ENCODE peak calls at places on chromosomes 6 and 20, in four cellular contexts. I is RPMI8226; G is activated CD8-positive, alpha-beta T cell treated with anti-CD3 and anti-CD28 coated beads, Interleukin-2, amount 10 ng/mL, durations not matched to agents 7 days and 5 days; Y is neural crest cell. X is an unnamed sample.

GRCh38 chr20:61387204-61387958 is 135.3 kb downstream of the CDH4 start:
- DNase-seq in I (peak; percentile 67), G (no peak), Y (peak; percentile 39), X (peak; percentile 28)

GRCh38 chr6:42017021-42017643 is 33.2 kb upstream of the TAF8 start:
- DNase-seq in I (no peak), G (peak; percentile 62), Y (no peak), X (no peak)

GRCh38 chr20:37880726-37881591 is 22.0 kb upstream of the VSTM2L start:
- DNase-seq in I (no peak), G (no peak), Y (no peak), X (no peak)

GRCh38 chr6:103122766-103123601 is 1729.5 kb downstream of the GRIK2 start:
- DNase-seq in I (peak; percentile 50), G (peak; percentile 24), Y (peak; percentile 76), X (peak; percentile 65)

GRCh38 chr6:133609404-133610270 is 279.3 kb upstream of the TCF21 start:
- DNase-seq in I (no peak), G (no peak), Y (no peak), X (no peak)

GRCh38 chr6:14384175-14384949 is 266.8 kb downstream of the CD83 start:
- DNase-seq in I (no peak), G (no peak), Y (no peak), X (no peak)

GRCh38 chr6:164693934-164694333 is 615.5 kb downstream of the C6orf118 start:
- DNase-seq in I (no peak), G (no peak), Y (no peak), X (no peak)

GRCh38 chr6:121531658-121532167 is 96.3 kb downstream of the GJA1 start:
- DNase-seq in I (no peak), G (no peak), Y (no peak), X (no peak)

GRCh38 chr6:52598123-52598823 is 21.4 kb upstream of the TRAM2 start:
- DNase-seq in I (peak; percentile 73), G (peak; percentile 50), Y (peak; percentile 76), X (peak; percentile 27)

GRCh38 chr6:15250440-15251168 is 4.7 kb downstream of the JARID2 start:
- DNase-seq in I (no peak), G (no peak), Y (no peak), X (no peak)

GRCh38 chr6:153027480-153027879 is 25.0 kb upstream of the MTRF1L start:
- DNase-seq in I (no peak), G (no peak), Y (no peak), X (no peak)

GRCh38 chr6:130426078-130426726 is 60.4 kb downstream of the TMEM200A start:
- DNase-seq in I (no peak), G (no peak), Y (no peak), X (no peak)

GRCh38 chr20:38167851-38168760 is 3.0 kb upstream of the TGM2 start:
- DNase-seq in I (no peak), G (no peak), Y (no peak), X (peak; percentile 39)

GRCh38 chr20:43700627-43701026 is 26.2 kb downstream of the GTSF1L start:
- DNase-seq in I (no peak), G (no peak), Y (no peak), X (no peak)

GRCh38 chr6:127058936-127059335 is 59.5 kb upstream of the RSPO3 start:
- DNase-seq in I (no peak), G (no peak), Y (no peak), X (no peak)

GRCh38 chr6:166611631-166612030 is 15.4 kb downstream of the RPS6KA2 start:
- DNase-seq in I (no peak), G (no peak), Y (no peak), X (no peak)

GRCh38 chr6:160950507-160950906 is 41.1 kb upstream of the MAP3K4 start:
- DNase-seq in I (no peak), G (no peak), Y (no peak), X (no peak)

GRCh38 chr20:37922016-37922415 is 19.1 kb downstream of the VSTM2L start:
- DNase-seq in I (no peak), G (no peak), Y (no peak), X (no peak)

GRCh38 chr20:58900292-58900931 is 47.9 kb downstream of the GNAS start:
- DNase-seq in I (no peak), G (no peak), Y (no peak), X (no peak)

GRCh38 chr6:147909645-147910044 is 401.2 kb downstream of the SAMD5 start:
- DNase-seq in I (no peak), G (no peak), Y (no peak), X (no peak)

GRCh38 chr20:19887566-19888268 is 129.4 kb upstream of the NAA20 start:
- DNase-seq in I (no peak), G (no peak), Y (no peak), X (no peak)

GRCh38 chr6:35391240-35391968 is 49.0 kb downstream of the PPARD start:
- DNase-seq in I (no peak), G (no peak), Y (no peak), X (no peak)